ENCODE peak calls at places on chromosome 18, in eight cellular contexts. Y, R, C, B, T, H, Q and X are unnamed samples.
A peak's percentile ranks its signal among the peaks of the same experiment; 100 is the strongest.

GRCh38 chr18:63820694-63821093 is 45.5 kb downstream of the SERPINB7 start:
- DNase-seq in Y (no peak), R (no peak), C (no peak), B (no peak), T (no peak), H (no peak), Q (peak; percentile 17), X (no peak)

GRCh38 chr18:37419272-37419671 is 146.3 kb downstream of the CELF4 start:
- DNase-seq in Y (no peak), R (no peak), C (no peak), B (no peak), T (no peak), H (no peak), Q (peak; percentile 69), X (no peak)

GRCh38 chr18:53416985-53417384 is 807.5 kb downstream of the MBD2 start:
- DNase-seq in Y (no peak), R (no peak), C (no peak), B (no peak), T (no peak), H (no peak), Q (peak; percentile 1), X (no peak)

GRCh38 chr18:63676526-63676925 is 14.8 kb upstream of the SERPINB3 start:
- DNase-seq in Y (no peak), R (no peak), C (no peak), B (no peak), T (peak; percentile 2), H (peak; percentile 31), Q (no peak), X (no peak)

GRCh38 chr18:55858661-55859111 is 270.7 kb upstream of the TCF4 start:
- DNase-seq in Y (no peak), R (no peak), C (no peak), B (no peak), T (no peak), H (no peak), Q (peak; percentile 67), X (no peak)

GRCh38 chr18:7844017-7844416 is 276.9 kb downstream of the PTPRM start:
- DNase-seq in Y (no peak), R (no peak), C (no peak), B (no peak), T (no peak), H (no peak), Q (no peak), X (no peak)

GRCh38 chr18:36419188-36419912 is 121.8 kb downstream of the FHOD3 start:
- DNase-seq in Y (no peak), R (no peak), C (peak; percentile 38), B (no peak), T (no peak), H (no peak), Q (no peak), X (no peak)

GRCh38 chr18:37563810-37564511 is 1.6 kb downstream of the CELF4 start:
- DNase-seq in Y (no peak), R (no peak), C (no peak), B (no peak), T (no peak), H (no peak), Q (no peak), X (no peak)

DNA sequence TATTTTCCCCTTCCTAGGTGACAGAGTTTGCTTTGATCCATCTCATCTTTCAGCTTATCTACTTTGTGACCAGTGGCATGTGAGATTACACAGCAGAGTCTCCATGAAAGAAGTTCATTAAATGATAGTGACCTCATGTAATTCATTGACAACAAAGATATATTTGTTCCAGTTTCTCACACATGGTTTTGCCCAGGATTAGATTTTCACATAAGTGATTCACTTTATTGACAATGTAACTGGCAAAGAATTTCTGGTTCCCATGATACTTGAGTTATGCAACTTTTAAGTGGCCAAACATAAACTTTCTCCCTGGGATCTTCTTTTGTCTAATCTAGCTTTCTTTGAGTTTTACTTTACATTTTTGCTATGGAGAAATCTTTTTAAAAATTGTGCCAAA is 50.0 kb downstream of the MC4R start:
- DNase-seq in Y (no peak), R (no peak), C (no peak), B (no peak), T (no peak), H (no peak), Q (no peak), X (no peak)
- H3K9me3 ChIP-seq in Y (no peaks in the 10 kb centered on the region), R (no peaks in the 10 kb centered on the region), C (peaks cover 12% of the 10 kb centered on the region), B (peaks cover 7% of the 10 kb centered on the region), T (peaks cover 6% of the 10 kb centered on the region), H (peaks cover 6% of the 10 kb centered on the region), Q (no peaks in the 10 kb centered on the region), X (no peaks in the 10 kb centered on the region)

DNA sequence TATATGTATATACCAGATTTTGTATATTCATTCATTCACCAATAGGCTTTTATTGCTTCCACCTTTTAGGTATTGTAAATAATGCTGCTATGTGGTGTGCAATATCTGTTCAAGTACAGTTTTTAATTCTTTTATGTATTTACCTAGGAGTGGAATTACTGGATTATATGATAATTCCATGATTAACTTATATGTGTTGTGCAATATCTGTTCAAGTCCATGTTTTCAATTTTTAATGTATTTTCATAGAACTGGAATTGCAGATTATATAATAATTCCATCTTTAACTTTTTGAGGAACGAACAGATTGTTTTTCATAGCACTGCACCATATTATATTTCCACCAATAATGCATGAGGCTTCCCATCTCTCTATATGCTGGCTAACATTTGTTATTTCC is 50.6 kb upstream of the L3MBTL4 start:
- DNase-seq in Y (no peak), R (no peak), C (no peak), B (no peak), T (no peak), H (no peak), Q (no peak), X (no peak)
- H3K9me3 ChIP-seq in Y (no peaks in the 10 kb centered on the region), R (no peaks in the 10 kb centered on the region), C (peaks cover 7% of the 10 kb centered on the region), B (peaks cover 2% of the 10 kb centered on the region), T (peaks cover 3% of the 10 kb centered on the region), H (peaks cover 14% of the 10 kb centered on the region), Q (no peaks in the 10 kb centered on the region), X (no peaks in the 10 kb centered on the region)

DNA sequence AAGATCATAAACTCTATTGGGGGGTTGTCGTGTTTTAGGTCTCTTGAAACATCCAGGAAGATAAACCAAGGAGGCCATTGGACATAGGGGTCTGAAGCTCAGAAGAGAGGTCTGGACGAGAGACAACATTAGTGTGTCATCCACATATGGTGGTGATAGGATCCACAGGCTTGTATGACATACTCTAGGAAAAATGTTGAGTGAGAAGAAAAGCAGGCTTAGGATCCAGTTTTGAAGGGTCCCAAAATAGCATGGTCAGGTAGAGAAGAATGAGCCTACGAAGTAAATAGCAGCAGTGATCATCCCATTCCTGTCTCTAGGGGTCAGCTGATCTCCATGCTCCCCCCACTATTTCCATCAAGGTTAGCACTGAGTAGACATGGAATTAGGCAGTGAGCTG is 166.8 kb downstream of the ANKRD30B start:
- DNase-seq in Y (no peak), R (no peak), C (no peak), B (no peak), T (no peak), H (no peak), Q (no peak), X (no peak)
- H3K9me3 ChIP-seq in Y (no peaks in the 10 kb centered on the region), R (no peaks in the 10 kb centered on the region), C (no peaks in the 10 kb centered on the region), B (no peaks in the 10 kb centered on the region), T (no peaks in the 10 kb centered on the region), H (peaks cover 2% of the 10 kb centered on the region), Q (no peaks in the 10 kb centered on the region), X (no peaks in the 10 kb centered on the region)

GRCh38 chr18:13335903-13336302 is 117.3 kb downstream of the LDLRAD4 start:
- DNase-seq in Y (no peak), R (no peak), C (no peak), B (no peak), T (no peak), H (no peak), Q (no peak), X (no peak)
- H3K9me3 ChIP-seq in Y (no peaks in the 10 kb centered on the region), R (no peaks in the 10 kb centered on the region), C (peaks cover 10% of the 10 kb centered on the region), B (no peaks in the 10 kb centered on the region), T (peaks cover 3% of the 10 kb centered on the region), H (peaks cover 8% of the 10 kb centered on the region), Q (no peaks in the 10 kb centered on the region), X (no peaks in the 10 kb centered on the region)

GRCh38 chr18:79781331-79781941 is 16.3 kb upstream of the KCNG2 start:
- DNase-seq in Y (no peak), R (no peak), C (no peak), B (no peak), T (no peak), H (no peak), Q (no peak), X (no peak)
- H3K9me3 ChIP-seq in Y (no peaks in the 10 kb centered on the region), R (no peaks in the 10 kb centered on the region), C (no peaks in the 10 kb centered on the region), B (no peaks in the 10 kb centered on the region), T (no peaks in the 10 kb centered on the region), H (no peaks in the 10 kb centered on the region), Q (no peaks in the 10 kb centered on the region), X (no peaks in the 10 kb centered on the region)

GRCh38 chr18:10504723-10505122 is 21.1 kb upstream of the NAPG start:
- DNase-seq in Y (no peak), R (no peak), C (no peak), B (no peak), T (no peak), H (no peak), Q (no peak), X (no peak)
- H3K9me3 ChIP-seq in Y (peaks cover 7% of the 10 kb centered on the region), R (peaks cover 12% of the 10 kb centered on the region), C (peaks cover 24% of the 10 kb centered on the region), B (peaks cover 26% of the 10 kb centered on the region), T (peaks cover 5% of the 10 kb centered on the region), H (peaks cover 24% of the 10 kb centered on the region), Q (no peaks in the 10 kb centered on the region), X (peaks cover 3% of the 10 kb centered on the region)

DNA sequence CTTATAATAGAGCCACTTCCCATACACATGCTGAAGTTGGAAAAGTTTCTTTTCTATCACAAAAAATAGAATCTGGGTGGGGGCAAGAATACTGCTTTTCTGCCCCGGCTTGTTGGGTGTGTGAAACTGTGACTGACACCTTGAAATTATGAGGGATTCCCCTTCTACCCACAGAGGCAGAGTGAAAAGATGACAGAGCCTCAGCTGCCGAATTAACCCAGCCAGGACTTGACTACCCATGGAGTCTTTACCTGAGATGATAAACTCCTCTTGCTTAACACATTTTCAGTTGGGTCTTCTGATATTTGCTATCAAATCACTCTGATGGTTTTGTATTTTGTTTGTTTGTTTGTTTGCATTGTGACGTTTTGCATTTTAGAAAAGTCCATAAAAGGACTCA is 66.0 kb upstream of the PMAIP1 start:
- DNase-seq in Y (no peak), R (no peak), C (no peak), B (no peak), T (no peak), H (no peak), Q (no peak), X (no peak)
- H3K9me3 ChIP-seq in Y (no peaks in the 10 kb centered on the region), R (no peaks in the 10 kb centered on the region), C (no peaks in the 10 kb centered on the region), B (no peaks in the 10 kb centered on the region), T (no peaks in the 10 kb centered on the region), H (no peaks in the 10 kb centered on the region), Q (no peaks in the 10 kb centered on the region), X (no peaks in the 10 kb centered on the region)